ENCODE peak calls at places on chromosomes 7 and 10, in seven cellular contexts. J, U, E, P, F, A and Y are unnamed samples.

GRCh38 chr10:96377816-96378294 is 19.1 kb upstream of the OPALIN start:
- DNase-seq in P (no peak), F (no peak), A (no peak), J (peak), U (peak), E (no peak), Y (no peak)

GRCh38 chr7:44750921-44751571 is 2.4 kb downstream of the ZMIZ2 start:
- DNase-seq in A (peak), J (no peak), U (no peak), E (no peak), F (no peak), P (no peak), Y (peak)

GRCh38 chr7:138282997-138283396 is 177.1 kb upstream of the TRIM24 start:
- DNase-seq in F (no peak), J (no peak), E (no peak), P (no peak), A (no peak), U (no peak), Y (no peak)

GRCh38 chr7:49721441-49721840 is 52.0 kb upstream of the VWC2 start:
- DNase-seq in J (no peak), F (no peak), P (no peak), E (no peak), A (no peak), U (no peak), Y (no peak)

GRCh38 chr10:98125940-98126631 is 8.4 kb upstream of the R3HCC1L start:
- DNase-seq in P (no peak), F (no peak), E (no peak), U (no peak), J (no peak), A (no peak), Y (no peak)

GRCh38 chr7:36048141-36048901 is 104.7 kb upstream of the EEPD1 start:
- DNase-seq in J (no peak), E (peak), F (no peak), A (no peak), P (no peak), U (peak), Y (no peak)

GRCh38 chr7:130099331-130099730 is 29.0 kb downstream of the KLHDC10 start:
- DNase-seq in F (no peak), J (no peak), A (no peak), P (no peak), E (no peak), U (no peak), Y (no peak)

GRCh38 chr7:69630292-69630691 is 32.0 kb downstream of the AUTS2 start:
- DNase-seq in A (no peak), P (peak), U (no peak), F (no peak), E (no peak), J (no peak), Y (no peak)

DNA sequence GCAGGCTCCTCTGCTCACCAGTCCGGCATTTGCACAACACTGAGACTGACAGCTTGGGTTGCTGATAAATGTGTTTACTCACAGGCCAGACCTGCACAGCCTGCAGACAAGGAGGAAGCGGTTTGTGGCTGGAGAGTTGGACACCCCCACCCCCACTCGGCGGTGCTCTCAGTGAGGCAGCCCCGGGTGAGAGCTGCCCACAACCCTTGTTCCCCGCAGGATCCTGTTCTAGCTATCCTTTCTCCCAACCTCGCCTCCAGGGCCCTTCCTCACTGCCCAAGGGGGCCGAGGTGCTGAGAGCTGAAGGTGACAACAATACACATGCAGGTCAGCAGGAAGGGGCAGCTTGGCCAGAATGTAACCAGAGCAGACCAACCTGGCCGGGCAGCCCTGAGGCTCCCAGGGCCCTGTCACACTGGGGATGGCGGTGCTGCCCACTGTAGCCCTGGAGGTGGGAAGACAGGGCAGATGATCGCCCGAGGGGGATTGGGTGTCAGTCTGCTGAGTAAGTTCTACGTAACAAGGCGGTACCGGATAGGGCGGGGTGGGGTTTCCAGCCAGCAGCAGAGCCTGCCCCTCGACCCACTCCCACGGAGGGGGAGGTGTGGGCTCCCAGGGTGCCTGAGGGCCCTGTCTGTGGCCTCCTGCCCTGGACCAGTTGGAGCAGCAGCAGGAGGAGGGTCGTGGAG is 2.1 kb upstream of the ADAM8 start:
- DNase-seq in P (peak), U (no peak), J (peak), E (peak), F (peak), A (peak), Y (peak)
- TF ChIP-seq POLR2A in P (no peak), U (no peak), J (no peak), E (no peak), F (no peak), A (no peak), Y (no peak)

DNA sequence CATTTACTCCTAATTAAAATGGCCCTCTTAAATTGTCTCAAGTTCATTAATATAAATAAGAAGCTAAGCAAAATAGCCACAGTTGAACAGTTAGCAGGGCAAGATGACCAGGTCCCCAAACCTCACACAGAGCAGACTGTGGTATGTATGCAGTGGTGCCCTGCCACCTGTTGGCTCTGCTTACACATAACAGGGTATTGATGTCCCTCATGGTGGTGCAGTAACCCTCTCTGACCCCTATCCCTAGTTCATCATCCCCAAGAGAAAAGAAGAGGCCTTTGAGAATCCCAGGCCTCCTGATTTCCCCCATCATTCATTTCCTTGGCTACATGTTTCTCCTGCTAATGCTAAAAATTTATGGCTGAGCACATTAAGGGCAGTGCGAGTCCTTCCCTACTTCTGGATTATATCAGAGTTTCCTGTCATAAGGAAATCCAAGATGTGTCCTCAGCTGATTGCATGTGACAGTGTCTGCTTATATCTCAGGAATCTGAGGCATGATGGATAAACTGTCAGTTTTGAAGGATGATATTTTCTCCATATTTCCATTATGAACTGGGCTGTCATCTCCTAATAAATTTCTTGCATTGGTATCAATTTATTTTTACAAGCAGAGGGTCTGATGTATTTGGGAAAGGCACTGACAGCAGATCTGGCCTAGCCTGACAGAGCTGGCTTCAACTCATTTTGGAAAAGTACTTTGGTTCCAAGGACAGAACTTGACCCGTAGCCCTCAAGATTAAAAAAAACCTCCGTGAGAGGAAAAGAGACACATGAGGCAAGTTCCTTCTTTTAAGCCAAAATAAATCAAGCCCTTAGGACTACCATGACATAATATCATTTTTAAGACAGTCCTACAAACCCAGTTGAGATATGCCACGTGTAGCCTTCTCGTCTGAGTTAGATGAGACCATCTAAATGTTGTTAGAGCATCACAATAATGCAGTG is 880.6 kb downstream of the LRMDA start:
- DNase-seq in F (peak), U (no peak), J (peak), E (no peak), A (no peak), P (no peak), Y (peak)
- TF ChIP-seq CTCF in F (peak), U (peak), J (peak), E (peak), A (no peak), P (no peak), Y (no peak)

GRCh38 chr7:106569500-106569929 is 91.4 kb downstream of the CCDC71L start:
- DNase-seq in E (no peak), J (no peak), A (no peak), U (no peak), P (no peak), F (no peak), Y (no peak)

GRCh38 chr7:106570146-106570545 is 90.8 kb downstream of the CCDC71L start:
- DNase-seq in U (no peak), J (no peak), E (no peak), F (no peak), A (no peak), P (no peak), Y (no peak)

GRCh38 chr7:106568002-106568679 is 92.8 kb downstream of the CCDC71L start:
- DNase-seq in P (no peak), J (no peak), U (no peak), F (no peak), A (no peak), E (no peak), Y (no peak)

GRCh38 chr7:106570948-106571418 is 90.0 kb downstream of the CCDC71L start:
- DNase-seq in E (no peak), P (no peak), J (no peak), A (no peak), U (no peak), F (no peak), Y (no peak)

DNA sequence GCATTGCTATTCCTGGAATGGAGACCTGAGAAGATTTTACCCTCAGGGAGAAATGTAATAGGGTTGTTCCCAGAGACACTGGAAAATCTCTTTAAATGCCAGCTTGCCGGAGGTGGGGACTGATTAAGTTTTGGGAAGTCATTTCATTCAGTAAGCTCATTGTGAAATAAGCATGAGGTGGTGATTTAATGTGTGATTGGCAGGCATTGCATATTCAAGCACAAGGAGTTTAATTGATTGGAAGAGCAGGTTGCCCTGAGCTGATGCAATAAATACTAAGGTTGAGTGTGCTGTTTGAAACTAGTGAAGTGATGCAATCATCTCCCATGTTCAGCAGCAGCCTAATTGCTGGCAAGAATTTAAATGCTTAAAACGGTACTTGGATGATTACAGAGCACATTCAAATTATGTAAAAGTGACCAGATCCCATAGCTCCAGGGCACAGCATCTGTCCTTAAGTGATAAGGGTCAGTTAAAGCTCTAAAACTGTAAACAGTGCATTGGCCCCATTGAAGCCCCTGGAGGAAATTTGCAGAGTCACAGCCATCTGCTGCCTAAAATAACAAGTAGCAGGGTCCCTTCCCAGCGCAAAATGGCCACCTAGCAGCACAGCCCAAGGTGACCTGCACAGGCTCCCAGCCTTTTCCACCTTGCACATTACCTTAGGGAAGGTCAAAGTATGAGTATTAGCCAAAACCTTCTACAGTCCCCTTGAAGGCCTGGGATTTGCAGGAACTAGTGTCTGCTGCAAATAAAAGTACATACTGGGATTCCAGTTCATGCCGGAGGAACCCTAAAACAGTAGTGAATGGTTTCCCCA is 92.1 kb downstream of the CCDC71L start:
- DNase-seq in E (no peak), J (no peak), P (no peak), U (peak), F (no peak), A (no peak), Y (no peak)
- H3K27ac ChIP-seq in E (no peak), J (no peak), P (no peak), U (no peak), F (no peak), A (no peak), Y (no peak)

GRCh38 chr7:128699895-128700294 is 27.8 kb downstream of the GARIN1A start:
- DNase-seq in A (no peak), E (no peak), J (no peak), U (no peak), F (no peak), P (no peak), Y (no peak)

GRCh38 chr7:128694742-128695141 is 22.6 kb downstream of the GARIN1A start:
- DNase-seq in F (no peak), E (no peak), A (no peak), J (no peak), P (no peak), U (no peak), Y (no peak)

GRCh38 chr7:128701062-128701785 is 29.1 kb downstream of the GARIN1A start:
- DNase-seq in A (no peak), P (no peak), F (no peak), J (no peak), U (no peak), E (no peak), Y (no peak)

GRCh38 chr7:128699196-128699712 is 27.2 kb downstream of the GARIN1A start:
- DNase-seq in F (no peak), J (no peak), U (no peak), E (no peak), A (no peak), P (no peak), Y (no peak)

GRCh38 chr7:128697301-128697905 is 25.3 kb downstream of the GARIN1A start:
- DNase-seq in F (peak), A (peak), U (peak), P (peak), E (peak), J (peak), Y (peak)
- TF ChIP-seq POLR2A in F (no peak), A (no peak), U (no peak), P (no peak), E (no peak), J (no peak), Y (no peak)

GRCh38 chr10:44853148-44853734 is 57.9 kb upstream of the TMEM72 start:
- DNase-seq in F (no peak), J (no peak), E (no peak), P (peak), U (no peak), A (no peak), Y (no peak)
- TF ChIP-seq CTCF in F (no peak), J (peak), E (no peak), P (no peak), U (no peak), A (no peak), Y (no peak)

DNA sequence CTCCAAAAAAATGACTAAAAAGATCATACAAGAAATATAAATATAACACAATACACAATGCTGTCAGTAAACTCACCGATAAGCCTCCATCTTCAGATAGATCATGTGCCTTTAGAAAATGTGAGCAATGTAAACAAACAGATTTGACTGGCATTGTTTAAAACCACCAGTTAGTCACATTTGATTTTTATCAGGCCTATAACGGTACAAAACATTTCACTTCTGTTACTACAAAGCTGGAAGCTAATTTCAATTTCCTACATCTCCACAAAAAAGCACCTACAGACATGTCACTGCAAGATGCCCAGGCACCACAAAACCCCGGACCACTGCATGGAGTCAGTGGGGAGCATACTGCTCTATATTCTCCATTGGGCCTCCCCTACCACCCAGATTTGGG is 18.9 kb downstream of the SGMS1 start:
- DNase-seq in E (no peak), U (no peak), A (no peak), J (no peak), F (no peak), P (no peak), Y (no peak)
- H3K27ac ChIP-seq in E (peak), U (peak), A (peak), J (peak), F (peak), P (peak), Y (peak)

GRCh38 chr10:130111848-130112180 is 1.2 kb upstream of the C10orf143 start:
- DNase-seq in J (no peak), P (no peak), A (no peak), E (no peak), U (no peak), F (no peak), Y (no peak)

GRCh38 chr10:130112821-130113220 is 2.2 kb upstream of the C10orf143 start:
- DNase-seq in A (no peak), E (no peak), J (no peak), F (no peak), P (no peak), U (no peak), Y (no peak)

GRCh38 chr10:130110236-130111114 is at the start of gene C10orf143:
- DNase-seq in P (peak), J (peak), U (peak), F (peak), E (peak), A (peak), Y (peak)

GRCh38 chr10:130109796-130110235 is 814 bp downstream of the C10orf143 start:
- DNase-seq in J (peak), E (peak), P (peak), U (peak), A (no peak), F (peak), Y (peak)

GRCh38 chr10:130111115-130111847 is 651 bp upstream of the C10orf143 start:
- DNase-seq in F (peak), A (peak), P (peak), J (peak), U (peak), E (peak), Y (peak)
- TF ChIP-seq POLR2A in F (peak), A (peak), P (peak), J (peak), U (peak), E (peak), Y (peak)

GRCh38 chr10:58065529-58065815 is 202.2 kb downstream of the IPMK start:
- DNase-seq in E (no peak), F (no peak), J (no peak), A (no peak), U (no peak), P (no peak), Y (no peak)
- TF ChIP-seq CTCF in E (no peak), F (no peak), J (no peak), A (no peak), U (no peak), P (no peak), Y (no peak)

GRCh38 chr7:150948791-150949251 is 29.3 kb downstream of the KCNH2 start:
- DNase-seq in J (no peak), P (peak), U (no peak), E (no peak), F (no peak), A (peak), Y (no peak)
- H3K27ac ChIP-seq in J (no peak), P (no peak), U (no peak), E (no peak), F (no peak), A (no peak), Y (no peak)